ENCODE peak calls at places on chromosomes 16 and 17, in four cellular contexts. A is WTC11; I is activated T-cell treated with anti-CD3 and anti-CD28 coated beads, Interleukin-2, amount 50 U/mL, for 72 hours; Q is foreskin fibroblast. J is an unnamed sample.

GRCh38 chr16:57445510-57445909 is 1.7 kb downstream of the CIAPIN1 start:
- DNase-seq in A (no peak), I (no peak), Q (no peak), J (no peak)

GRCh38 chr16:4344659-4345438 is 6.3 kb downstream of the PAM16 start:
- DNase-seq in A (no peak), I (no peak), Q (no peak), J (no peak)

GRCh38 chr16:67177743-67178699 is 5.7 kb downstream of the MATCAP1 start:
- DNase-seq in A (peak; percentile 93), I (peak; percentile 54), Q (no peak), J (peak; percentile 95)

GRCh38 chr17:35679007-35679682 is 52.3 kb upstream of the RASL10B start:
- DNase-seq in A (no peak), I (no peak), Q (no peak), J (no peak)

GRCh38 chr17:5481451-5481850 is 4.5 kb downstream of the DERL2 start:
- DNase-seq in A (no peak), I (no peak), Q (no peak), J (no peak)

GRCh38 chr17:82698974-82699442 is 510 bp upstream of the RAB40B start:
- DNase-seq in A (no peak), I (no peak), Q (no peak), J (no peak)

GRCh38 chr17:81726004-81726403 is 13.9 kb downstream of the SLC25A10 start:
- DNase-seq in A (no peak), I (no peak), Q (no peak), J (no peak)

GRCh38 chr16:69179255-69180010 is 7.5 kb upstream of the SNTB2 start:
- DNase-seq in A (no peak), I (no peak), Q (peak; percentile 91), J (peak; percentile 15)

GRCh38 chr16:48323783-48324775 is 61.1 kb downstream of the SIAH1 start:
- DNase-seq in A (no peak), I (no peak), Q (peak; percentile 29), J (no peak)

J was measured in iPS-NIHi11.